ENCODE peak calls at places on chromosome 18, in seven cellular contexts. B is kidney epithelial cell; H is right cardiac atrium; J is NCI-H446; K is COLO829; P is hepatocyte; Z is activated CD8-positive, alpha-beta T cell treated with anti-CD3 and anti-CD28 coated beads, Interleukin-2, amount 10 ng/mL, durations not matched to agents 7 days and 5 days. Y is an unnamed sample.
A peak's percentile ranks its signal among the peaks of the same experiment; 100 is the strongest.

GRCh38 chr18:13371689-13372404 is 153.3 kb downstream of the LDLRAD4 start:
- DNase-seq in K (no peak), J (no peak), H (no peak), Z (no peak), B (no peak), P (no peak), Y (no peak)

GRCh38 chr18:77560334-77560970 is 310.8 kb downstream of the GALR1 start:
- DNase-seq in P (peak; percentile 23), H (no peak), J (no peak), Z (no peak), K (no peak), B (no peak), Y (no peak)

GRCh38 chr18:76955529-76956170 is 133.3 kb downstream of the ZNF236 start:
- DNase-seq in Z (no peak), K (no peak), B (no peak), P (no peak), J (no peak), H (peak; percentile 46), Y (peak; percentile 98)

GRCh38 chr18:7789853-7790552 is 222.9 kb downstream of the PTPRM start:
- DNase-seq in B (no peak), H (no peak), Z (no peak), J (no peak), P (peak; percentile 68), K (peak; percentile 20), Y (peak; percentile 57)

GRCh38 chr18:7601249-7601620 is 34.1 kb downstream of the PTPRM start:
- DNase-seq in Z (no peak), B (peak; percentile 77), K (no peak), H (no peak), J (no peak), P (no peak), Y (no peak)

GRCh38 chr18:79299711-79300110 is 96.0 kb upstream of the NFATC1 start:
- DNase-seq in Z (no peak), H (no peak), P (no peak), J (no peak), K (no peak), B (no peak), Y (no peak)

GRCh38 chr18:57432765-57433400 is 2.3 kb upstream of the ONECUT2 start:
- DNase-seq in H (no peak), J (no peak), B (no peak), Z (no peak), K (no peak), P (no peak), Y (no peak)

GRCh38 chr18:26685438-26686173 is 137.3 kb upstream of the KCTD1 start:
- DNase-seq in P (no peak), B (no peak), K (no peak), H (no peak), J (no peak), Z (no peak), Y (no peak)

GRCh38 chr18:11995445-11996189 is 14.3 kb downstream of the IMPA2 start:
- DNase-seq in P (peak; percentile 85), H (peak; percentile 88), K (peak; percentile 71), J (no peak), B (no peak), Z (peak; percentile 68), Y (peak; percentile 87)